ENCODE peak calls at places on chromosomes 13 and 19, in six cellular contexts. S, P, O, R, X and U are unnamed samples.

GRCh38 chr19:49387936-49388372 is at the start of gene KASH5:
- DNase-seq in S (no peak), P (peak; percentile 75), O (peak; percentile 75), R (no peak), X (peak; percentile 88), U (peak; percentile 81)

GRCh38 chr19:18776736-18777135 is 14.4 kb downstream of the COMP start:
- DNase-seq in S (no peak), P (no peak), O (no peak), R (no peak), X (no peak), U (no peak)

GRCh38 chr19:53182202-53182601 is 11.0 kb downstream of the ZNF665 start:
- DNase-seq in S (no peak), P (no peak), O (no peak), R (no peak), X (no peak), U (no peak)

GRCh38 chr19:7904074-7905020 is 670 bp downstream of the MAP2K7 start:
- DNase-seq in S (no peak), P (no peak), O (no peak), R (no peak), X (no peak), U (peak; percentile 81)

GRCh38 chr19:35533822-35534521 is 716 bp downstream of the GAPDHS start:
- DNase-seq in S (peak; percentile 50), P (no peak), O (no peak), R (no peak), X (peak; percentile 33), U (peak; percentile 48)

GRCh38 chr19:31023038-31023437 is 326.2 kb downstream of the TSHZ3 start:
- DNase-seq in S (no peak), P (no peak), O (no peak), R (no peak), X (no peak), U (no peak)

GRCh38 chr13:24040835-24041234 is 119.7 kb upstream of the SPATA13 start:
- DNase-seq in S (no peak), P (no peak), O (no peak), R (no peak), X (no peak), U (no peak)

GRCh38 chr13:80030491-80030890 is 310.4 kb downstream of the SPRY2 start:
- DNase-seq in S (peak; percentile 6), P (no peak), O (peak; percentile 15), R (no peak), X (peak; percentile 26), U (no peak)

GRCh38 chr13:45674908-45675307 is 27.2 kb upstream of the CBY2 start:
- DNase-seq in S (no peak), P (no peak), O (no peak), R (no peak), X (no peak), U (no peak)

GRCh38 chr13:49935171-49936084 is 712 bp downstream of the SPRYD7 start:
- DNase-seq in S (peak; percentile 52), P (no peak), O (peak; percentile 33), R (no peak), X (peak; percentile 21), U (peak; percentile 30)

GRCh38 chr13:105177265-105177900 is 1358.1 kb downstream of the EFNB2 start:
- DNase-seq in S (no peak), P (no peak), O (no peak), R (no peak), X (no peak), U (no peak)

GRCh38 chr19:49793561-49793840 is 19.6 kb downstream of the FUZ start:
- DNase-seq in S (no peak), P (no peak), O (no peak), R (no peak), X (no peak), U (no peak)

GRCh38 chr13:108257238-108257637 is 12.3 kb upstream of the TNFSF13B start:
- DNase-seq in S (no peak), P (no peak), O (no peak), R (no peak), X (no peak), U (no peak)

GRCh38 chr19:676007-676342 is 217 bp upstream of the FSTL3 start:
- DNase-seq in S (no peak), P (no peak), O (no peak), R (no peak), X (no peak), U (no peak)

GRCh38 chr19:18590273-18591272 is 2.0 kb downstream of the REX1BD start:
- DNase-seq in S (peak; percentile 84), P (no peak), O (no peak), R (no peak), X (no peak), U (no peak)

GRCh38 chr13:97067342-97067895 is 73.1 kb upstream of the OXGR1 start:
- DNase-seq in S (no peak), P (no peak), O (no peak), R (no peak), X (no peak), U (no peak)
- TF ChIP-seq CTCF in S (no peak), P (no peak), O (no peak), R (no peak), X (no peak), U (no peak)

GRCh38 chr19:54190503-54190941 is 586 bp upstream of the TSEN34 start:
- DNase-seq in S (peak; percentile 99), P (peak; percentile 99), O (peak; percentile 100), R (peak; percentile 99), X (peak; percentile 100), U (peak; percentile 91)

GRCh38 chr19:54190942-54191670 is at the start of gene TSEN34:
- DNase-seq in S (peak; percentile 87), P (peak; percentile 94), O (peak; percentile 91), R (no peak), X (peak; percentile 95), U (peak; percentile 84)

GRCh38 chr19:54189668-54190502 is 505 bp upstream of the MBOAT7 start:
- DNase-seq in S (peak; percentile 100), P (peak; percentile 99), O (peak; percentile 100), R (peak; percentile 100), X (peak; percentile 100), U (peak; percentile 96)

GRCh38 chr19:54188224-54188871 is 1.0 kb downstream of the MBOAT7 start:
- DNase-seq in S (no peak), P (no peak), O (no peak), R (no peak), X (no peak), U (no peak)

DNA sequence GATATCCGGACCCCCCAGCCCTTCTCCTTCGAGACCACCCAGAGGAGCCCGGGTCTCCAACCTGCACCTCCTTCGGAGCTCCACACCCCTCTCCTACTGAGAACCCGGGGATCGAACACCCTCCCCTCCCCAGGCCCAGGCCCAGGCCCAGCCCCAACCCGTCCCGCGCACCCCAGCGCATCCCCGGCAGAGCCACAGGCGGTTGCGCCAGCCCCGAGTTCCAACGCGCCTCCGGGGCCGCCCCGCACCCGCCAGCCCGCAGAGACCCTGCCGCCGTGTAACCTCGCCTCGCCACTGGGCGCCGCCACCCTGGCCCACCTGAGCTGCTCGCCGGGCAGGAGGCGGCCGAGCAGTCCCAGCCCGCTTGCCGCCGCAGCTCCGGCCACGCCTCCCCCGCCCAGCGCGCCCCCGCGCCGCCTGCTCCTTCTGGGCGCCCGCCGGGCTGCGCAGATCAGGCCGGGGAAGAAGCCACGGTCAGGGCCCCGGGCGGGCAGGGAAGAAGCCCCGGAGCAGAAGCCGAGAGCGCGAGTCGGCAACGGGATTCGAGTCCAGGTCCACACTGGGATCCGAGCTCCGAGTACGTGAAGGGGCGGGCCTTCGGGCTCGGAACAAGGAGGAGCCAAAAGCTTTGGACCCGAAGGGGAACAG is at the start of gene MBOAT7:
- DNase-seq in S (no peak), P (no peak), O (no peak), R (no peak), X (no peak), U (peak; percentile 81)
- TF ChIP-seq CTCF in S (no peak), P (no peak), O (no peak), R (peak; percentile 36), X (peak; percentile 23), U (peak; percentile 53)

GRCh38 chr19:40390084-40390742 is at the start of gene HIPK4:
- DNase-seq in S (no peak), P (no peak), O (no peak), R (no peak), X (no peak), U (no peak)

GRCh38 chr19:40387151-40387550 is 2.8 kb downstream of the HIPK4 start:
- DNase-seq in S (no peak), P (no peak), O (no peak), R (no peak), X (no peak), U (no peak)

GRCh38 chr19:40389404-40390083 is 437 bp downstream of the HIPK4 start:
- DNase-seq in S (no peak), P (no peak), O (no peak), R (no peak), X (no peak), U (no peak)

GRCh38 chr19:40392123-40392522 is 2.1 kb upstream of the HIPK4 start:
- DNase-seq in S (no peak), P (no peak), O (no peak), R (no peak), X (no peak), U (no peak)

GRCh38 chr19:40388486-40388885 is 1.5 kb downstream of the HIPK4 start:
- DNase-seq in S (no peak), P (no peak), O (no peak), R (no peak), X (no peak), U (no peak)
- TF ChIP-seq CTCF in S (no peak), P (no peak), O (no peak), R (no peak), X (no peak), U (no peak)

GRCh38 chr13:28229522-28229921 is 91.2 kb downstream of the PAN3 start:
- DNase-seq in S (no peak), P (no peak), O (no peak), R (no peak), X (no peak), U (no peak)
- TF ChIP-seq CTCF in S (no peak), P (no peak), O (no peak), R (no peak), X (no peak), U (no peak)